ENCODE peak calls at places on chromosomes 3 and 15, in four cellular contexts. C is endothelial cell, E is esophagus squamous epithelium, L is activated T-cell treated with anti-CD3 and anti-CD28 coated beads for 1 hour. K is an unnamed sample.

GRCh38 chr3:186933801-186934200 is 3.5 kb downstream of the ST6GAL1 start:
- DNase-seq in C (no peak), E (no peak), L (no peak), K (no peak)

GRCh38 chr15:29172742-29173725 is 96.6 kb downstream of the NSMCE3 start:
- DNase-seq in C (no peak), E (no peak), L (no peak), K (no peak)

GRCh38 chr3:152835311-152836102 is 576 bp downstream of the P2RY1 start:
- DNase-seq in C (peak; percentile 63), E (no peak), L (no peak), K (no peak)

GRCh38 chr3:31832576-31832975 is 148.5 kb downstream of the OSBPL10 start:
- DNase-seq in C (no peak), E (no peak), L (no peak), K (no peak)

GRCh38 chr3:100141576-100141975 is 27.3 kb upstream of the FILIP1L start:
- DNase-seq in C (no peak), E (no peak), L (no peak), K (no peak)

GRCh38 chr3:124845406-124845805 is 41.8 kb downstream of the ITGB5 start:
- DNase-seq in C (no peak), E (no peak), L (no peak), K (no peak)

GRCh38 chr15:68629519-68630204 is 50.9 kb downstream of the CORO2B start:
- DNase-seq in C (no peak), E (no peak), L (no peak), K (no peak)

GRCh38 chr3:157626817-157627216 is 123.6 kb upstream of the VEPH1 start:
- DNase-seq in C (no peak), E (no peak), L (no peak), K (no peak)

GRCh38 chr3:90092994-90093393 is 985.6 kb downstream of the EPHA3 start:
- DNase-seq in C (no peak), E (no peak), L (no peak), K (no peak)